ENCODE peak calls at places on chromosome 6, in five cellular contexts. One of them, this sample, is unnamed.

GRCh38 chr6:100512203-100512862 is 47.6 kb upstream of the SIM1 start:
- DNase-seq in pancreas: no peak
- DNase-seq in SK-N-MC: no peak
- DNase-seq in heart right ventricle: no peak
- DNase-seq in CD8-positive, alpha-beta T cell: no peak
- DNase-seq in this sample: no peak

GRCh38 chr6:162710438-162710837 is 17.1 kb downstream of the PRKN start:
- DNase-seq in pancreas: no peak
- DNase-seq in SK-N-MC: no peak
- DNase-seq in heart right ventricle: no peak
- DNase-seq in CD8-positive, alpha-beta T cell: no peak
- DNase-seq in this sample: no peak

GRCh38 chr6:106747139-106747538 is 117.8 kb downstream of the QRSL1 start:
- DNase-seq in pancreas: no peak
- DNase-seq in SK-N-MC: no peak
- DNase-seq in heart right ventricle: no peak
- DNase-seq in CD8-positive, alpha-beta T cell: no peak
- DNase-seq in this sample: no peak

GRCh38 chr6:157653521-157653920 is 169.5 kb upstream of the SNX9 start:
- DNase-seq in pancreas: peak; percentile 29
- DNase-seq in SK-N-MC: no peak
- DNase-seq in heart right ventricle: no peak
- DNase-seq in CD8-positive, alpha-beta T cell: no peak
- DNase-seq in this sample: no peak

GRCh38 chr6:106648651-106649308 is 19.4 kb downstream of the QRSL1 start:
- DNase-seq in pancreas: no peak
- DNase-seq in SK-N-MC: no peak
- DNase-seq in heart right ventricle: no peak
- DNase-seq in CD8-positive, alpha-beta T cell: no peak
- DNase-seq in this sample: no peak

GRCh38 chr6:50056242-50056641 is 6.5 kb upstream of the DEFB112 start:
- DNase-seq in pancreas: no peak
- DNase-seq in SK-N-MC: no peak
- DNase-seq in heart right ventricle: no peak
- DNase-seq in CD8-positive, alpha-beta T cell: no peak
- DNase-seq in this sample: no peak

GRCh38 chr6:39137235-39137634 is 22.2 kb upstream of the SAYSD1 start:
- DNase-seq in pancreas: no peak
- DNase-seq in SK-N-MC: no peak
- DNase-seq in heart right ventricle: peak; percentile 29
- DNase-seq in CD8-positive, alpha-beta T cell: no peak
- DNase-seq in this sample: no peak

GRCh38 chr6:227074-227782 is 65.1 kb upstream of the DUSP22 start:
- DNase-seq in pancreas: no peak
- DNase-seq in SK-N-MC: no peak
- DNase-seq in heart right ventricle: no peak
- DNase-seq in CD8-positive, alpha-beta T cell: no peak
- DNase-seq in this sample: no peak

GRCh38 chr6:123619156-123619555 is 17.6 kb downstream of the TRDN start:
- DNase-seq in pancreas: no peak
- DNase-seq in SK-N-MC: no peak
- DNase-seq in heart right ventricle: peak; percentile 25
- DNase-seq in CD8-positive, alpha-beta T cell: no peak
- DNase-seq in this sample: no peak

GRCh38 chr6:140846518-140847277 is 1286.0 kb upstream of the GJE1 start:
- DNase-seq in pancreas: no peak
- DNase-seq in SK-N-MC: no peak
- DNase-seq in heart right ventricle: no peak
- DNase-seq in CD8-positive, alpha-beta T cell: no peak
- DNase-seq in this sample: no peak

GRCh38 chr6:125839471-125839870 is 48.7 kb downstream of the NCOA7 start:
- DNase-seq in pancreas: no peak
- DNase-seq in SK-N-MC: no peak
- DNase-seq in heart right ventricle: no peak
- DNase-seq in CD8-positive, alpha-beta T cell: no peak
- DNase-seq in this sample: no peak

GRCh38 chr6:90083891-90084290 is 189.6 kb downstream of the GJA10 start:
- DNase-seq in pancreas: no peak
- DNase-seq in SK-N-MC: no peak
- DNase-seq in heart right ventricle: no peak
- DNase-seq in CD8-positive, alpha-beta T cell: peak; percentile 69
- DNase-seq in this sample: no peak

GRCh38 chr6:6825986-6826901 is 237.7 kb downstream of the LY86 start:
- DNase-seq in pancreas: no peak
- DNase-seq in SK-N-MC: no peak
- DNase-seq in heart right ventricle: peak; percentile 60
- DNase-seq in CD8-positive, alpha-beta T cell: no peak
- DNase-seq in this sample: no peak

GRCh38 chr6:80314531-80314930 is 208.1 kb downstream of the BCKDHB start:
- DNase-seq in pancreas: peak; percentile 40
- DNase-seq in SK-N-MC: no peak
- DNase-seq in heart right ventricle: no peak
- DNase-seq in CD8-positive, alpha-beta T cell: no peak
- DNase-seq in this sample: no peak

GRCh38 chr6:4115741-4116140 is 19.6 kb downstream of the ECI2 start:
- DNase-seq in pancreas: no peak
- DNase-seq in SK-N-MC: no peak
- DNase-seq in heart right ventricle: no peak
- DNase-seq in CD8-positive, alpha-beta T cell: no peak
- DNase-seq in this sample: no peak

GRCh38 chr6:169921853-169922779 is 170.7 kb downstream of the ERMARD start:
- DNase-seq in pancreas: no peak
- DNase-seq in SK-N-MC: no peak
- DNase-seq in heart right ventricle: no peak
- DNase-seq in CD8-positive, alpha-beta T cell: no peak
- DNase-seq in this sample: no peak

GRCh38 chr6:30951907-30952469 is 11.2 kb downstream of the MUCL3 start:
- DNase-seq in pancreas: no peak
- DNase-seq in SK-N-MC: no peak
- DNase-seq in heart right ventricle: no peak
- DNase-seq in CD8-positive, alpha-beta T cell: no peak
- DNase-seq in this sample: no peak

GRCh38 chr6:32194825-32195651 is 2.6 kb upstream of the GPSM3 start:
- DNase-seq in pancreas: no peak
- DNase-seq in SK-N-MC: no peak
- DNase-seq in heart right ventricle: peak; percentile 59
- DNase-seq in CD8-positive, alpha-beta T cell: no peak
- DNase-seq in this sample: no peak

GRCh38 chr6:44527191-44527960 is 139.9 kb downstream of the CDC5L start:
- DNase-seq in pancreas: no peak
- DNase-seq in SK-N-MC: no peak
- DNase-seq in heart right ventricle: no peak
- DNase-seq in CD8-positive, alpha-beta T cell: no peak
- DNase-seq in this sample: no peak

GRCh38 chr6:98842489-98843180 is 8.3 kb downstream of the POU3F2 start:
- DNase-seq in pancreas: peak; percentile 70
- DNase-seq in SK-N-MC: no peak
- DNase-seq in heart right ventricle: no peak
- DNase-seq in CD8-positive, alpha-beta T cell: no peak
- DNase-seq in this sample: no peak

GRCh38 chr6:142960098-142960497 is 15.1 kb upstream of the HIVEP2 start:
- DNase-seq in pancreas: no peak
- DNase-seq in SK-N-MC: no peak
- DNase-seq in heart right ventricle: no peak
- DNase-seq in CD8-positive, alpha-beta T cell: no peak
- DNase-seq in this sample: no peak

GRCh38 chr6:17987576-17988421 is at the start of gene KIF13A:
- DNase-seq in pancreas: peak; percentile 85
- DNase-seq in SK-N-MC: no peak
- DNase-seq in heart right ventricle: peak; percentile 75
- DNase-seq in CD8-positive, alpha-beta T cell: peak; percentile 55
- DNase-seq in this sample: peak; percentile 76

GRCh38 chr6:20236344-20236743 is 24.1 kb upstream of the MBOAT1 start:
- DNase-seq in pancreas: no peak
- DNase-seq in SK-N-MC: no peak
- DNase-seq in heart right ventricle: no peak
- DNase-seq in CD8-positive, alpha-beta T cell: no peak
- DNase-seq in this sample: no peak
- H3K27ac ChIP-seq in pancreas: no peak overlapping the region
- H3K27ac ChIP-seq in SK-N-MC: no peak overlapping the region
- H3K27ac ChIP-seq in heart right ventricle: no peak overlapping the region
- H3K27ac ChIP-seq in CD8-positive, alpha-beta T cell: no peak overlapping the region
- H3K27ac ChIP-seq in this sample: no peak overlapping the region

DNA sequence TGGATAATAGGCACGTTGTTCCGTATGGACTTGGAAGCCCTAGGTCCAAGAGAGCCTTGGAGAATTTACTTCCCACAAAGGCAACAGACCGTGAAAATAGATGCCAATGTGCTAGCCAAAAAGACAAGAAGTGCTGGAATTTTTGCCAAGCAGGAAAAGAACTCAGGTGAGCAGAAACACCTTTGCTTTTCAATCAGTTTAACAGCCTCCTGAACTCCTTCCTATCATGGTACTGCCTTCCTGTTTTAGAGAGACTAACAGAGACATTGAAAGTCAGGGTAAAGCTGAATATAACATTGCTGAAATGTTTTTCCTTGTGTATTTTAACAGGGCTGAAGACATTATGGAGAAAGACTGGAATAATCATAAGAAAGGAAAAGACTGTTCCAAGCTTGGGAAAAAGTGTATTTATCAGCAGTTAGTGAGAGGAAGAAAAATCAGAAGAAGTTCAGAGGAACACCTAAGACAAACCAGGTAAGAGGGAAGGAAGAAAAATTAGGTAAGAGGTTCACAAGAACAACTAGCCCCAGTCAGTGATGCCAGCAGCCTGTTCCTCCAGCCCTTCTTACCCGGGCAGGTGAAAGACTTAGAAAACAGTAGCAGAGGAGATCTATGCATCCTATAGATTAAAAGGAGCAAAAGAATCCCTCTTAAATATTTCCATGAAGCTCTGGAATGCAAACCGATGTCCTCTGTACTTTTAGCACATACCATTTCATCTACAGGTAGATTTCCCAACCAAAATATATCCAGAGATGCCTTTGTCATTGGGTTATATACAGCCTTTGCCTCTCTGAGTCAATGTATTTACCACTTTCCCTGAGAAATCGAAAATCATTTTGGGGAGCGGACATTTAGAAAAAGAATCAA is 4.0 kb downstream of the EDN1 start:
- DNase-seq in pancreas: no peak
- DNase-seq in SK-N-MC: no peak
- DNase-seq in heart right ventricle: no peak
- DNase-seq in CD8-positive, alpha-beta T cell: no peak
- DNase-seq in this sample: no peak
- H3K36me3 ChIP-seq in pancreas: no peaks in the 10 kb centered on the region
- H3K36me3 ChIP-seq in SK-N-MC: no peaks in the 10 kb centered on the region
- H3K36me3 ChIP-seq in heart right ventricle: no peaks in the 10 kb centered on the region
- H3K36me3 ChIP-seq in CD8-positive, alpha-beta T cell: no peaks in the 10 kb centered on the region
- H3K36me3 ChIP-seq in this sample: peaks cover 72% of the 10 kb centered on the region

DNA sequence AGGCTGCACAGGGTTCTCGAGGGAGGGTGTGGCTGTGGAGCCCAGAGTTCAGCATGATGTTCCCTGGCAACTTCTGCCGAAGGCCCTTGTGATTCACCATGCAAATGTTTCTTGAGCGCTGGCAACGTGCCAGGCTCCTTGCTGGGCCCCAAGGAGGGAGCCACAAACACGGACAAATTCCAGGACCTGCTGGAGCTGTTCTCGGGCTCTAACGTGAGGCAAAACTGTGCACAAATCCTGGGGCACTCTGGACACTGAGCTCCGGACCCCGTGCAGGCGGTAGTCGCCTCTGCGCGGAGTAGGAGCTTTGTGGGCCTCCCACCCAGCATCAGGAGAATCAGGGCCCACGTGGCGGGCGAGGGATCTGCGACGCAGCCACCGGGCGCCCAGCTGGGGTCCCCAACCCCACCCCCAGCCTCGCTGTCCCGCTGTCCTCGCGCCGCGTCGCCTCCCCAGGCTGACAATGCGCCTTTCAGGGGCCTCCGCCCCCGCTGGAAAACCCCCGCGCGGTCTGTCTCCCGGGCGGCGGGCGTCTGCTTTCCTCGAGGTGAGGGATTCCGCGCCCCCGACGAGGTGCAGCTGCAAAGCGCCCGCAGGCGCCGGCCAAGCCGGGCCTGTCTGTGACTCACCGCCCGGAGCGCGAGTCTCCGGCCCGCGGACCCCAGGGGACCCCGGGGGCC is 31.7 kb upstream of the SCUBE3 start:
- DNase-seq in pancreas: peak; percentile 60
- DNase-seq in SK-N-MC: no peak
- DNase-seq in heart right ventricle: no peak
- DNase-seq in CD8-positive, alpha-beta T cell: no peak
- DNase-seq in this sample: peak; percentile 50
- H3K4me3 ChIP-seq in pancreas: no peak overlapping the region
- H3K4me3 ChIP-seq in SK-N-MC: no peak overlapping the region
- H3K4me3 ChIP-seq in heart right ventricle: no peak overlapping the region
- H3K4me3 ChIP-seq in CD8-positive, alpha-beta T cell: no peak overlapping the region
- H3K4me3 ChIP-seq in this sample: no peak overlapping the region

DNA sequence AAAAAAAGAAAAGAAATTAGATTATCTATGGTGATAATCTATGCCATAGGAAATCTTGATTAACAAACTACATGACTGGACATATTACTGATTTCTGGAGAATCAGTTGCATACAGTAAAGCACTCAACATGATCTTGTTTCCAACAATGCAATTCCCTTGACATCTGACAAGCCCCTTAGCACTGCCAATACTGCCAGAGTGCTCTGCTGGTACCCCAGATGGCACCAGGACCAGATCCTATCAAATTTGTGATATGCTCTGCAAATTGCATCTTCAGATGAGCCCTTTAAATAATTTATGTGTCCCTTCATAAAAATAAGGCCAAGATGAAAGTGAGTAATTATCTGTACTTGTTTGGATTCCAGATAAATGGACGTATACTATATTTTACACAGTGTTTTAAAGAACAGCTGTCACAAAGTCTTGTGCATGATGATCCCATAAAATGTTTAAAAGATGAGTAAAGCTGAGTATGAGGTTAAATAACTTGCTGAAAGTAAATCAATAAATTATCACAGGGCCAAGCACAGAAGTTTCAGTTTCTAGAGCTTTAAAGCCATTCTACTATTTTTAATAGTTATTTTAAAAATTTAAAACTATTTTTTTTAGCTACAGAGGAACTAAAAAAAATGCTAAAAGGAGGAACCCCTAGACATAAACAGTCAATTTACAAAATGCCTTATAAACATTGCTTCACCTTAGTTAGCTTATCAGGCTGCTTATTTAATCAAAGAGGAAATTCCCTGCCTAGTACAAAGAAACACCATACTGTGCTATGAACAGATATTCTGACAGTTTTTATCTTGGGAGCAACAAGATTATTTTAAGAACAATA is 42.2 kb downstream of the NUDT3 start:
- DNase-seq in pancreas: no peak
- DNase-seq in SK-N-MC: no peak
- DNase-seq in heart right ventricle: no peak
- DNase-seq in CD8-positive, alpha-beta T cell: no peak
- DNase-seq in this sample: no peak
- H3K27ac ChIP-seq in pancreas: no peak overlapping the region
- H3K27ac ChIP-seq in SK-N-MC: peak overlapping the region; percentile 53
- H3K27ac ChIP-seq in heart right ventricle: peak overlapping the region; percentile 33
- H3K27ac ChIP-seq in CD8-positive, alpha-beta T cell: no peak overlapping the region
- H3K27ac ChIP-seq in this sample: no peak overlapping the region